ENCODE peak calls at places on chromosomes 6 and 20, in seven cellular contexts. S, Q, T, H, M, N and J are unnamed samples.

GRCh38 chr20:48688579-48688978 is 139.2 kb downstream of the PREX1 start:
- DNase-seq in T (no peak), Q (no peak), N (no peak), M (no peak), S (no peak), H (no peak), J (no peak)

GRCh38 chr6:19410477-19410876 is 426.7 kb upstream of the ID4 start:
- DNase-seq in M (peak), T (peak), Q (peak), H (no peak), S (no peak), N (peak), J (no peak)

GRCh38 chr6:28543671-28544131 is 18.0 kb downstream of the GPX5 start:
- DNase-seq in S (peak), T (peak), M (peak), H (peak), N (no peak), Q (no peak), J (no peak)

GRCh38 chr6:85674604-85675003 is 31.9 kb upstream of the SYNCRIP start:
- DNase-seq in T (no peak), M (peak), H (no peak), Q (no peak), S (peak), N (no peak), J (no peak)

GRCh38 chr6:130473886-130474285 is 108.1 kb downstream of the TMEM200A start:
- DNase-seq in H (no peak), M (peak), N (no peak), T (no peak), Q (no peak), S (no peak), J (no peak)

GRCh38 chr6:37556884-37557644 is 57.4 kb upstream of the CCDC167 start:
- DNase-seq in M (no peak), S (no peak), Q (no peak), T (no peak), H (no peak), N (no peak), J (no peak)

GRCh38 chr6:33154349-33154748 is 37.9 kb downstream of the COL11A2 start:
- DNase-seq in Q (no peak), M (no peak), N (no peak), S (no peak), T (no peak), H (no peak), J (no peak)

GRCh38 chr6:129981598-129981997 is 36.8 kb upstream of the L3MBTL3 start:
- DNase-seq in M (peak), N (no peak), S (no peak), Q (no peak), H (no peak), T (no peak), J (no peak)

GRCh38 chr20:4544765-4545164 is 176.9 kb upstream of the PRND start:
- DNase-seq in T (no peak), Q (peak), H (no peak), S (no peak), N (no peak), M (peak), J (no peak)

GRCh38 chr6:26187981-26188635 is 100.9 kb downstream of the HFE start:
- DNase-seq in H (no peak), M (peak), T (peak), N (no peak), Q (no peak), S (peak), J (no peak)

GRCh38 chr6:15413558-15414257 is 167.8 kb downstream of the JARID2 start:
- DNase-seq in S (no peak), M (peak), H (no peak), T (no peak), Q (peak), N (no peak), J (no peak)

GRCh38 chr6:125748534-125749111 is 809 bp upstream of the HEY2 start:
- DNase-seq in T (no peak), N (no peak), Q (no peak), M (peak), S (no peak), H (no peak), J (no peak)

DNA sequence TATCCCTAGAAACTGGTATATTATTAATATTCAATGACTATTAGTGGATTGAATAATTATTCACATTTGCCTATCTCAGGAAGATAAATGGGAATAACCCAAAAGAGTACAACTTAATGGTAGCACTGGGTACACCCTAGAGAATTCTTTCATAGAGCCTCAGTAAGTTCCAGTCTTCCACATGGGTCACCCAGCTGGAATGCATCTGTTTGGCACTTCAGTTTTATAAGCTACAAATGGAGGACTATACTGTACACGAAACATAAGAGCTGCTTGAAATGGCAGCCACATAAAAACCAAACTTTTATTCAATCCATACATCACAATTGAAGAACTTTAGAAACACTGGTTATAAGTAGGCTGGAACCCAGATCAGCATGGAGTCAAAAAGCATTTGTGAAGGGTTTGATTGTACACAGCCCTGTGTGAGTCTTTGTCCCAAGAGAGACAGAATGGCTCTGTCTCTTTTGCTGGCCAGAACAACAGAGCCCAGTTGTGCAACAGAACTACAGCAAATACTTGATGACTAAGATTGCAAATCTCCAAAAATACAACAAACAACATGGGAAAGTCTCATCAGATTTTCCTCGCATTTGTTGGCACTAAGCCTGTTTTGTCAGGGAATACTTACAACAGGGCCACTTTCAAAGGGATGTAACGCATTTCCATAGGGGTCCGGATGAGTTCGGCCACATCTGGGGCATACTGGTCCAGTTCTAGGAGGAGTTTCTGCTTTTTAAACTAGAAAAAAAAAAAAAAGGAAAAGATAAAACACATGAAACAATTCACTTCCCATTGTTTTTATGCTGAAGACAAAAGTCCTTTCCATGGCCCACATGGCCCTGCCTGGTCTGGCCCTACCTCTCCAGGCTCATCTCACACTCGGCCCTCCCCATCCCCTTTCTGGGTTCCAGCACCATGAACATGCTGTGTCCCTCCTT is 39.4 kb downstream of the PIGU start:
- DNase-seq in S (no peak), Q (peak), T (peak), H (no peak), N (no peak), M (peak), J (peak)
- H3K27ac ChIP-seq in S (no peak), Q (peak), T (peak), H (peak), N (no peak), M (peak), J (peak)

GRCh38 chr6:112207131-112207530 is 47.2 kb downstream of the LAMA4 start:
- DNase-seq in S (no peak), T (no peak), N (no peak), Q (no peak), M (no peak), H (no peak), J (no peak)
- H3K27ac ChIP-seq in S (no peak), T (no peak), N (peak), Q (no peak), M (no peak), H (no peak), J (no peak)

GRCh38 chr20:31948008-31948407 is 3.8 kb downstream of the PDRG1 start:
- DNase-seq in H (no peak), T (no peak), N (no peak), S (no peak), M (no peak), Q (no peak), J (no peak)

GRCh38 chr20:31945319-31945718 is 6.5 kb downstream of the PDRG1 start:
- DNase-seq in N (no peak), Q (no peak), S (no peak), H (no peak), T (no peak), M (no peak), J (no peak)

GRCh38 chr20:31945790-31946189 is 6.1 kb downstream of the PDRG1 start:
- DNase-seq in T (no peak), H (no peak), Q (no peak), N (no peak), M (peak), S (no peak), J (no peak)

GRCh38 chr20:31937820-31938219 is 14.0 kb downstream of the PDRG1 start:
- DNase-seq in N (no peak), S (no peak), M (no peak), T (no peak), H (no peak), Q (no peak), J (no peak)

GRCh38 chr20:31943052-31943471 is 8.8 kb downstream of the PDRG1 start:
- DNase-seq in S (no peak), N (no peak), Q (no peak), H (no peak), T (no peak), M (no peak), J (no peak)
- H3K27ac ChIP-seq in S (no peak), N (no peak), Q (no peak), H (no peak), T (no peak), M (no peak), J (no peak)

DNA sequence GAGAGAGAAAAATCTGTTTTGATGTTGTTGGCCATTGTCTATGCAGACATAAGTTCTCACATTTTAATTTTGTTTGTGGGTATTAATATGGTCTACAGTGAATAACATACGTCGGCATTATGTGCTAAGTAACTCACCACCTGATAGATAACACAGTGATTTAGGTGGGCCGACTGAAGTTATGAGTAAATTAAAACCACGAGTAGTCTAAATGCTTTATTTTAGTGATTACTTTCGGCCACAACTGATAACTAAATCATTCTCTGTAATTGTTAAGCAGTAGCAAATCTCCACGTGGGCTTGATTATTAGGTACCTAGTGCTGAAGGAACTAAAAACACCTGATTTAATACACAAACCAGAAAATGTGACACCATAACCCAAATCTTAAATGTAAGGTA is 1.2 kb downstream of the DOP1A start:
- DNase-seq in Q (no peak), M (no peak), S (no peak), T (no peak), N (no peak), H (no peak), J (no peak)
- H3K27ac ChIP-seq in Q (no peak), M (no peak), S (peak), T (peak), N (peak), H (peak), J (peak)

DNA sequence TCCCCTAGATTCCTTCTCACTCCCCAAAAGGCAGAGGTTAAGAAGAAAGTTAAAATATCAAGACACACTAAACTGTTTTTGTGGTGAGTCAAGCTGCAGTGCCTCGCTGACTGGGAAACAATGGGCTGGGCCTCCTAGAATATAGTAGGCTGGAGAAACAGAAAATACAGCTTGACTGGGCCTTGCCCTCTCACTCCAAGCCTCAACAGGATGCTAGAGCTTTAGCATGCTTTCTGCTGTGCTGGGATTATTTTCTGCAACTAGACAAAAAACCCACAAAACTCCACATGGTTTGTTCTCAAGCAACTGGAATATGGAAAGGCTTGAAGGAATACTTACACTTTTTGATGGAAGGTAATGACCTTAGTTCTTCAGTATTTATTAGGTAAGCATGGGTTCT is 27.9 kb downstream of the FOXO3 start:
- DNase-seq in T (no peak), M (peak), N (no peak), S (peak), Q (no peak), H (no peak), J (no peak)
- H3K27ac ChIP-seq in T (peak), M (peak), N (peak), S (peak), Q (peak), H (peak), J (peak)

GRCh38 chr6:107668826-107669474 is 155.2 kb downstream of the SCML4 start:
- DNase-seq in S (no peak), H (no peak), T (no peak), M (no peak), N (no peak), Q (no peak), J (no peak)
- H3K27ac ChIP-seq in S (no peak), H (no peak), T (no peak), M (no peak), N (no peak), Q (no peak), J (no peak)